ENCODE peak calls at places on chromosomes 12 and 14, in six cellular contexts. S, R, M, A, Q and B are unnamed samples.

GRCh38 chr12:53378705-53379388 is 1.1 kb upstream of the SP1 start:
- DNase-seq in S (peak; percentile 41), R (no peak), M (no peak), A (no peak), Q (no peak), B (no peak)

GRCh38 chr14:29584992-29585391 is 342.7 kb downstream of the PRKD1 start:
- DNase-seq in S (peak; percentile 59), R (no peak), M (peak; percentile 85), A (peak; percentile 30), Q (no peak), B (peak; percentile 94)

GRCh38 chr12:128819293-128820144 is 4.2 kb downstream of the SLC15A4 start:
- DNase-seq in S (peak; percentile 40), R (no peak), M (no peak), A (no peak), Q (no peak), B (no peak)

GRCh38 chr12:47078733-47079364 is 572 bp upstream of the PCED1B start:
- DNase-seq in S (no peak), R (no peak), M (peak; percentile 50), A (no peak), Q (peak; percentile 60), B (peak; percentile 52)

GRCh38 chr14:92698393-92698792 is 50.0 kb downstream of the LGMN start:
- DNase-seq in S (no peak), R (no peak), M (no peak), A (no peak), Q (no peak), B (no peak)

GRCh38 chr12:80909370-80909769 is 28.4 kb downstream of the LIN7A start:
- DNase-seq in S (no peak), R (no peak), M (no peak), A (no peak), Q (no peak), B (no peak)

GRCh38 chr12:56128669-56129209 is 672 bp downstream of the ESYT1 start:
- DNase-seq in S (no peak), R (no peak), M (peak; percentile 29), A (no peak), Q (peak; percentile 53), B (peak; percentile 68)

GRCh38 chr12:76144253-76144564 is 59.7 kb upstream of the NAP1L1 start:
- DNase-seq in S (no peak), R (no peak), M (peak; percentile 38), A (no peak), Q (no peak), B (peak; percentile 42)

GRCh38 chr12:57694459-57695019 is 607 bp downstream of the OS9 start:
- DNase-seq in S (no peak), R (no peak), M (no peak), A (peak; percentile 2), Q (peak; percentile 1), B (peak; percentile 52)

GRCh38 chr12:85424581-85425348 is 144.7 kb downstream of the ALX1 start:
- DNase-seq in S (peak; percentile 52), R (peak; percentile 21), M (peak; percentile 2), A (no peak), Q (no peak), B (peak; percentile 63)

GRCh38 chr12:72074956-72075355 is 136.3 kb downstream of the TPH2 start:
- DNase-seq in S (peak; percentile 57), R (no peak), M (no peak), A (no peak), Q (no peak), B (no peak)

GRCh38 chr12:3959799-3960560 is 86.8 kb upstream of the PARP11 start:
- DNase-seq in S (no peak), R (no peak), M (no peak), A (no peak), Q (no peak), B (no peak)

GRCh38 chr12:10098762-10099161 is at the start of gene CLEC1A:
- DNase-seq in S (peak; percentile 77), R (no peak), M (no peak), A (peak; percentile 27), Q (no peak), B (peak; percentile 3)

GRCh38 chr12:6465467-6466183 is 4.9 kb downstream of the VAMP1 start:
- DNase-seq in S (peak; percentile 84), R (peak; percentile 54), M (peak; percentile 60), A (peak; percentile 65), Q (peak; percentile 48), B (peak; percentile 89)

GRCh38 chr12:69238589-69239285 is 632 bp upstream of the CPSF6 start:
- DNase-seq in S (no peak), R (no peak), M (no peak), A (no peak), Q (no peak), B (no peak)

GRCh38 chr14:39055786-39056474 is 47.1 kb downstream of the SEC23A start:
- DNase-seq in S (peak; percentile 36), R (peak; percentile 12), M (peak; percentile 16), A (no peak), Q (no peak), B (no peak)

GRCh38 chr12:126534495-126534894 is 1469.3 kb downstream of the AACS start:
- DNase-seq in S (peak; percentile 62), R (no peak), M (no peak), A (no peak), Q (no peak), B (no peak)

GRCh38 chr12:121392325-121392716 is 7.6 kb upstream of the RNF34 start:
- DNase-seq in S (no peak), R (no peak), M (no peak), A (no peak), Q (no peak), B (no peak)

GRCh38 chr14:100144645-100144995 is 14.8 kb downstream of the DEGS2 start:
- DNase-seq in S (no peak), R (no peak), M (no peak), A (no peak), Q (no peak), B (no peak)

GRCh38 chr14:31405599-31406251 is 14.6 kb downstream of the HEATR5A start:
- DNase-seq in S (peak; percentile 15), R (no peak), M (no peak), A (no peak), Q (no peak), B (no peak)

GRCh38 chr12:12546314-12546772 is 16.3 kb downstream of the DUSP16 start:
- DNase-seq in S (no peak), R (no peak), M (no peak), A (no peak), Q (no peak), B (no peak)

GRCh38 chr14:61107148-61107641 is 126.2 kb downstream of the SLC38A6 start:
- DNase-seq in S (no peak), R (no peak), M (peak; percentile 72), A (no peak), Q (no peak), B (no peak)

GRCh38 chr12:101172316-101172715 is 37.7 kb downstream of the SLC5A8 start:
- DNase-seq in S (peak; percentile 93), R (no peak), M (peak; percentile 3), A (peak; percentile 4), Q (peak; percentile 11), B (peak; percentile 28)

GRCh38 chr12:120119395-120119973 is 2.9 kb upstream of the RAB35 start:
- DNase-seq in S (no peak), R (no peak), M (peak; percentile 33), A (no peak), Q (peak; percentile 36), B (peak; percentile 68)

GRCh38 chr14:57831981-57832380 is 33.9 kb downstream of the SLC35F4 start:
- DNase-seq in S (peak; percentile 84), R (no peak), M (no peak), A (peak; percentile 12), Q (no peak), B (no peak)

GRCh38 chr12:130565189-130565588 is 150.9 kb downstream of the RIMBP2 start:
- DNase-seq in S (no peak), R (no peak), M (no peak), A (no peak), Q (no peak), B (no peak)

GRCh38 chr12:20097561-20097960 is 270.8 kb upstream of the PDE3A start:
- DNase-seq in S (no peak), R (no peak), M (peak; percentile 82), A (no peak), Q (no peak), B (peak; percentile 56)

GRCh38 chr12:123387508-123388217 is 3.7 kb downstream of the KMT5A start:
- DNase-seq in S (peak; percentile 48), R (no peak), M (no peak), A (no peak), Q (no peak), B (no peak)

GRCh38 chr12:71297930-71298329 is 140.1 kb upstream of the TSPAN8 start:
- DNase-seq in S (no peak), R (no peak), M (no peak), A (no peak), Q (no peak), B (no peak)

GRCh38 chr12:124396544-124397398 is 101.9 kb downstream of the RFLNA start:
- DNase-seq in S (no peak), R (no peak), M (no peak), A (no peak), Q (no peak), B (no peak)
- H3K4me3 ChIP-seq in S (no peak overlapping the region), R (no peak overlapping the region), M (no peak overlapping the region), A (no peak overlapping the region), Q (no peak overlapping the region), B (no peak overlapping the region)

GRCh38 chr14:67965684-67966083 is 146.1 kb downstream of the RAD51B start:
- DNase-seq in S (no peak), R (no peak), M (no peak), A (no peak), Q (no peak), B (no peak)
- H3K4me1 ChIP-seq in S (peaks cover 2% of the 10 kb centered on the region), R (peaks cover 6% of the 10 kb centered on the region), M (peaks cover 4% of the 10 kb centered on the region), A (no peaks in the 10 kb centered on the region), Q (peaks cover 14% of the 10 kb centered on the region), B (peaks cover 30% of the 10 kb centered on the region)

GRCh38 chr14:104710071-104710735 is 13.8 kb upstream of the ADSS1 start:
- DNase-seq in S (no peak), R (no peak), M (no peak), A (no peak), Q (no peak), B (no peak)
- H3K9ac ChIP-seq in S (no peak overlapping the region), R (no peak overlapping the region), M (no peak overlapping the region), A (peak overlapping the region; percentile 72), Q (no peak overlapping the region), B (no peak overlapping the region)

GRCh38 chr14:50085570-50086315 is 30.6 kb downstream of the VCPKMT start:
- DNase-seq in S (peak; percentile 31), R (no peak), M (peak; percentile 78), A (no peak), Q (peak; percentile 78), B (peak; percentile 47)

GRCh38 chr14:50088117-50088515 is 28.3 kb downstream of the VCPKMT start:
- DNase-seq in S (no peak), R (no peak), M (no peak), A (no peak), Q (no peak), B (no peak)

GRCh38 chr14:50084666-50085065 is 31.7 kb downstream of the VCPKMT start:
- DNase-seq in S (no peak), R (no peak), M (no peak), A (no peak), Q (no peak), B (no peak)

GRCh38 chr14:50087350-50088116 is 28.8 kb downstream of the VCPKMT start:
- DNase-seq in S (no peak), R (no peak), M (no peak), A (no peak), Q (no peak), B (no peak)

DNA sequence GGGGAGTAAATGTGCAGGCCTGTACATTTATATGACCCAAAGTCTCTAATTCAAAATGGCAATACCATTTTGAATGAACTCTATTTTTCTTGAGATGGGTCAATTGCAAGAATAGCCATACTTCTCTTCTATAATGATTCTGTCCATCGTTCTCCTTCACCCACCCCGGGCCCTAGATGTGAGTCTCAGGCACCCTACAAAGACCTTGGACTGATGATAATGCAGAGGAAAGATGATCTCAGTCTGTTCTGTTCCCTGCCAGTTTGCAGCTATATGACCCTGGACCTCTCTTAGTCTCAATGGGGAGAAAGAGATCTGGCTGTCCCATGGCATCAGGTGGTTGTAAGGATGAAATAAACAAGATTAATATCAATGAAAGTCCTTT is 30.1 kb downstream of the VCPKMT start:
- DNase-seq in S (no peak), R (no peak), M (no peak), A (no peak), Q (no peak), B (no peak)
- H3K4me3 ChIP-seq in S (no peak overlapping the region), R (no peak overlapping the region), M (no peak overlapping the region), A (no peak overlapping the region), Q (no peak overlapping the region), B (no peak overlapping the region)